ENCODE peak calls at places on chromosomes 6 and 20, in six cellular contexts. A, X, F, S, P and G are unnamed samples.

GRCh38 chr6:45411959-45412358 is 34.2 kb upstream of the SUPT3H start:
- DNase-seq in A (no peak), P (no peak), S (no peak), F (no peak), X (no peak), G (no peak)

GRCh38 chr6:79269877-79270276 is 35.4 kb upstream of the HMGN3 start:
- DNase-seq in F (peak), P (peak), X (peak), S (no peak), A (no peak), G (peak)

GRCh38 chr20:34315236-34315635 is 12.1 kb upstream of the AHCY start:
- DNase-seq in S (no peak), X (no peak), P (no peak), A (no peak), F (no peak), G (no peak)

GRCh38 chr6:158595223-158595622 is 35.3 kb downstream of the TMEM181 start:
- DNase-seq in X (peak), P (no peak), S (no peak), F (no peak), A (no peak), G (no peak)

GRCh38 chr6:45310118-45310788 is 17.9 kb upstream of the RUNX2 start:
- DNase-seq in A (peak), P (no peak), F (no peak), S (no peak), X (no peak), G (no peak)

GRCh38 chr6:143187173-143187908 is 126.7 kb downstream of the AIG1 start:
- DNase-seq in X (peak), A (no peak), P (no peak), F (peak), S (no peak), G (no peak)

GRCh38 chr6:14665827-14666724 is 548.5 kb downstream of the CD83 start:
- DNase-seq in A (peak), P (no peak), X (peak), S (no peak), F (peak), G (no peak)

GRCh38 chr20:38270869-38271608 is 10.5 kb upstream of the KIAA1755 start:
- DNase-seq in X (peak), P (no peak), S (no peak), F (peak), A (no peak), G (peak)

GRCh38 chr6:30895343-30895742 is 11.0 kb downstream of the DDR1 start:
- DNase-seq in F (no peak), S (no peak), X (no peak), A (no peak), P (no peak), G (no peak)

GRCh38 chr6:53369051-53369450 is 20.3 kb upstream of the ELOVL5 start:
- DNase-seq in S (no peak), F (no peak), X (no peak), P (no peak), A (no peak), G (no peak)

GRCh38 chr6:156850356-156850755 is 73.2 kb downstream of the ARID1B start:
- DNase-seq in P (no peak), S (no peak), A (no peak), F (no peak), X (no peak), G (no peak)

GRCh38 chr6:57262491-57262890 is 40.4 kb upstream of the RAB23 start:
- DNase-seq in A (no peak), X (peak), S (no peak), F (no peak), P (no peak), G (no peak)

GRCh38 chr6:72418495-72418894 is 203.4 kb upstream of the KCNQ5 start:
- DNase-seq in X (peak), S (no peak), F (peak), P (no peak), A (no peak), G (no peak)

GRCh38 chr6:149071997-149072396 is 245.5 kb upstream of the TAB2 start:
- DNase-seq in F (no peak), X (no peak), S (no peak), P (no peak), A (no peak), G (no peak)

GRCh38 chr6:34580707-34581560 is 24.8 kb upstream of the SPDEF start:
- DNase-seq in P (no peak), A (no peak), F (no peak), X (peak), S (peak), G (no peak)

GRCh38 chr20:51631011-51631950 is 88.8 kb upstream of the NFATC2 start:
- DNase-seq in S (no peak), P (peak), F (peak), X (peak), A (peak), G (peak)

GRCh38 chr6:144415835-144416237 is 130.7 kb downstream of the UTRN start:
- DNase-seq in P (no peak), F (peak), S (no peak), A (no peak), X (peak), G (peak)

GRCh38 chr20:53946106-53946505 is 124.3 kb downstream of the BCAS1 start:
- DNase-seq in S (no peak), F (no peak), A (no peak), X (no peak), P (no peak), G (no peak)

GRCh38 chr6:139881728-139882211 is 507.3 kb upstream of the CITED2 start:
- DNase-seq in F (no peak), X (peak), S (no peak), A (peak), P (no peak), G (no peak)

GRCh38 chr20:9739991-9740390 is 98.9 kb downstream of the PAK5 start:
- DNase-seq in A (no peak), S (no peak), P (no peak), X (no peak), F (no peak), G (no peak)

GRCh38 chr20:54054516-54054915 is 15.9 kb downstream of the BCAS1 start:
- DNase-seq in P (no peak), F (no peak), S (no peak), A (no peak), X (no peak), G (no peak)

GRCh38 chr20:13302647-13303425 is 81.8 kb downstream of the ISM1 start:
- DNase-seq in S (peak), F (no peak), P (peak), A (peak), X (peak), G (no peak)

GRCh38 chr6:84739866-84740208 is 24.6 kb downstream of the TBX18 start:
- DNase-seq in A (no peak), X (no peak), S (no peak), F (no peak), P (no peak), G (no peak)

GRCh38 chr6:98980814-98981213 is 33.1 kb upstream of the FBXL4 start:
- DNase-seq in F (no peak), A (no peak), X (no peak), S (no peak), P (no peak), G (no peak)

GRCh38 chr6:170006524-170007467 is 255.4 kb downstream of the ERMARD start:
- DNase-seq in A (no peak), X (no peak), P (no peak), F (no peak), S (peak), G (no peak)

GRCh38 chr20:7355056-7355455 is 585.2 kb downstream of the HAO1 start:
- DNase-seq in X (no peak), S (no peak), F (no peak), A (no peak), P (no peak), G (peak)

GRCh38 chr6:109372070-109372585 is 10.1 kb downstream of the CD164 start:
- DNase-seq in X (no peak), P (no peak), S (no peak), F (no peak), A (no peak), G (no peak)

GRCh38 chr6:110635096-110635495 is 158.7 kb upstream of the SLC22A16 start:
- DNase-seq in F (no peak), A (no peak), X (no peak), P (no peak), S (no peak), G (no peak)

GRCh38 chr6:88004707-88005106 is 42.9 kb upstream of the SPACA1 start:
- DNase-seq in X (no peak), F (no peak), S (no peak), A (no peak), P (no peak), G (no peak)

GRCh38 chr6:126720326-126720725 is 380.4 kb downstream of the CENPW start:
- DNase-seq in F (no peak), A (no peak), X (no peak), S (no peak), P (no peak), G (no peak)

GRCh38 chr6:46014511-46015118 is 1.0 kb downstream of the CLIC5 start:
- DNase-seq in X (no peak), F (no peak), S (no peak), P (no peak), A (peak), G (no peak)

GRCh38 chr20:63098195-63098810 is 91.5 kb upstream of the BHLHE23 start:
- DNase-seq in A (no peak), S (no peak), X (no peak), F (no peak), P (no peak), G (no peak)

GRCh38 chr6:113970808-113971676 is at the start of gene HDAC2:
- DNase-seq in A (peak), X (peak), S (peak), P (peak), F (no peak), G (no peak)

GRCh38 chr6:82022614-82023102 is 224.9 kb downstream of the IBTK start:
- DNase-seq in S (no peak), P (peak), A (no peak), F (no peak), X (peak), G (peak)

GRCh38 chr6:46279874-46280273 is 109.1 kb upstream of the ENPP5 start:
- DNase-seq in X (peak), F (no peak), P (no peak), A (no peak), S (no peak), G (no peak)